ENCODE peak calls at places on chromosomes 4 and X, in six cellular contexts. O, Q, M, J, I and E are unnamed samples.

GRCh38 chr4:41424541-41424940 is 113.4 kb upstream of the LIMCH1 start:
- DNase-seq in O (no peak), Q (no peak), M (no peak), J (no peak), I (no peak), E (no peak)

GRCh38 chrX:119997570-119997969 is 54.0 kb upstream of the NKAP start:
- DNase-seq in O (peak), Q (no peak), M (no peak), J (no peak), I (no peak), E (no peak)

GRCh38 chr4:184792334-184792733 is 33.4 kb downstream of the ACSL1 start:
- DNase-seq in O (no peak), Q (no peak), M (no peak), J (no peak), I (no peak), E (no peak)

GRCh38 chrX:92270936-92271655 is 491.9 kb downstream of the PCDH11X start:
- DNase-seq in O (no peak), Q (no peak), M (no peak), J (no peak), I (no peak), E (no peak)

GRCh38 chr4:177001271-177002175 is 208.8 kb upstream of the VEGFC start:
- DNase-seq in O (no peak), Q (no peak), M (peak), J (no peak), I (no peak), E (peak)

GRCh38 chrX:97563531-97564133 is 679.9 kb downstream of the RPA4 start:
- DNase-seq in O (peak), Q (no peak), M (peak), J (no peak), I (no peak), E (peak)

GRCh38 chr4:36278789-36279188 is 2.6 kb upstream of the DTHD1 start:
- DNase-seq in O (no peak), Q (no peak), M (no peak), J (no peak), I (no peak), E (no peak)

GRCh38 chr4:120066182-120066524 is 495 bp downstream of the MAD2L1 start:
- DNase-seq in O (peak), Q (no peak), M (peak), J (no peak), I (peak), E (peak)

GRCh38 chr4:12172198-12172970 is 743.7 kb upstream of the HS3ST1 start:
- DNase-seq in O (no peak), Q (no peak), M (no peak), J (no peak), I (no peak), E (no peak)

GRCh38 chrX:128035318-128035717 is 16.9 kb downstream of the ACTRT1 start:
- DNase-seq in O (no peak), Q (no peak), M (no peak), J (no peak), I (no peak), E (no peak)

GRCh38 chr4:57231781-57232180 is 121.6 kb upstream of the IGFBP7 start:
- DNase-seq in O (no peak), Q (no peak), M (peak), J (no peak), I (no peak), E (peak)

GRCh38 chrX:37409278-37409677 is 60.1 kb downstream of the PRRG1 start:
- DNase-seq in O (no peak), Q (no peak), M (no peak), J (no peak), I (no peak), E (no peak)

GRCh38 chr4:182143086-182143821 is 99.9 kb upstream of the TENM3 start:
- DNase-seq in O (no peak), Q (peak), M (no peak), J (no peak), I (no peak), E (peak)

GRCh38 chr4:25727711-25728493 is 72.3 kb downstream of the SLC34A2 start:
- DNase-seq in O (no peak), Q (no peak), M (no peak), J (no peak), I (no peak), E (no peak)

GRCh38 chr4:168183717-168184571 is 91.6 kb downstream of the ANXA10 start:
- DNase-seq in O (peak), Q (peak), M (peak), J (peak), I (peak), E (peak)

GRCh38 chr4:159979953-159980352 is 877.1 kb downstream of the RAPGEF2 start:
- DNase-seq in O (no peak), Q (no peak), M (no peak), J (no peak), I (no peak), E (no peak)

GRCh38 chrX:77953708-77954107 is 15.7 kb downstream of the PGAM4 start:
- DNase-seq in O (no peak), Q (no peak), M (peak), J (no peak), I (no peak), E (peak)

GRCh38 chrX:14095702-14096101 is 66.0 kb upstream of the GEMIN8 start:
- DNase-seq in O (peak), Q (peak), M (peak), J (peak), I (peak), E (peak)

GRCh38 chr4:5999830-6000365 is 18.3 kb downstream of the C4orf50 start:
- DNase-seq in O (no peak), Q (no peak), M (no peak), J (no peak), I (no peak), E (no peak)

GRCh38 chrX:71250856-71251255 is 3.1 kb downstream of the ZMYM3 start:
- DNase-seq in O (no peak), Q (no peak), M (no peak), J (no peak), I (no peak), E (no peak)

GRCh38 chr4:156362581-156362980 is 408.9 kb upstream of the CTSO start:
- DNase-seq in O (no peak), Q (no peak), M (peak), J (no peak), I (no peak), E (peak)

GRCh38 chr4:25823632-25824031 is 39.2 kb downstream of the SEL1L3 start:
- DNase-seq in O (no peak), Q (no peak), M (no peak), J (no peak), I (no peak), E (no peak)

GRCh38 chr4:42515156-42515884 is 118.0 kb downstream of the SHISA3 start:
- DNase-seq in O (peak), Q (no peak), M (no peak), J (no peak), I (no peak), E (peak)

GRCh38 chr4:111602848-111603247 is 542.4 kb upstream of the FAM241A start:
- DNase-seq in O (no peak), Q (no peak), M (peak), J (peak), I (no peak), E (peak)

GRCh38 chr4:28555851-28556250 is 1695.2 kb downstream of the STIM2 start:
- DNase-seq in O (no peak), Q (no peak), M (peak), J (no peak), I (no peak), E (peak)

GRCh38 chr4:27357283-27357682 is 496.6 kb downstream of the STIM2 start:
- DNase-seq in O (peak), Q (no peak), M (peak), J (no peak), I (no peak), E (peak)

DNA sequence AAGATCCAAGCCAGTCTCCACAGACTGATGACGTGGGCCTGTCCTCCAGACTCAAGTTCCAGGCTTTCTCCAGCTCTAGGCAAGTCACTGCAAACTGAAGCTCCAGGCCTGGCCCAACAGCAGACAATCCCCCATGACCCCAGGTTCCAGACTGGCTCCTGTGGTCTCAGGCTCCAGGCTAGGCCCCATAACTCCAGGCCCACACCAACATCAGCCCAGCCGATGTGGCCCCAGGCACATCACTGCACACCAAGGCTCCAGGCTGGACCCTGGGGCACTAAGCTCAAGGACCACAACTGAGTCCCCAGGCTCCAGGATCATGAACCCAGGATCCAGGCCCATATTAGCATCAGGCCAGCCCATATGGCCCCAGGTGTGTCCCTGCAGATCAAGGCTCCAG is 143.6 kb downstream of the COX7B2 start:
- DNase-seq in O (no peak), Q (no peak), M (no peak), J (no peak), I (no peak), E (no peak)
- H2AFZ ChIP-seq in O (no peak), Q (no peak), M (no peak), J (no peak), I (no peak), E (no peak)

DNA sequence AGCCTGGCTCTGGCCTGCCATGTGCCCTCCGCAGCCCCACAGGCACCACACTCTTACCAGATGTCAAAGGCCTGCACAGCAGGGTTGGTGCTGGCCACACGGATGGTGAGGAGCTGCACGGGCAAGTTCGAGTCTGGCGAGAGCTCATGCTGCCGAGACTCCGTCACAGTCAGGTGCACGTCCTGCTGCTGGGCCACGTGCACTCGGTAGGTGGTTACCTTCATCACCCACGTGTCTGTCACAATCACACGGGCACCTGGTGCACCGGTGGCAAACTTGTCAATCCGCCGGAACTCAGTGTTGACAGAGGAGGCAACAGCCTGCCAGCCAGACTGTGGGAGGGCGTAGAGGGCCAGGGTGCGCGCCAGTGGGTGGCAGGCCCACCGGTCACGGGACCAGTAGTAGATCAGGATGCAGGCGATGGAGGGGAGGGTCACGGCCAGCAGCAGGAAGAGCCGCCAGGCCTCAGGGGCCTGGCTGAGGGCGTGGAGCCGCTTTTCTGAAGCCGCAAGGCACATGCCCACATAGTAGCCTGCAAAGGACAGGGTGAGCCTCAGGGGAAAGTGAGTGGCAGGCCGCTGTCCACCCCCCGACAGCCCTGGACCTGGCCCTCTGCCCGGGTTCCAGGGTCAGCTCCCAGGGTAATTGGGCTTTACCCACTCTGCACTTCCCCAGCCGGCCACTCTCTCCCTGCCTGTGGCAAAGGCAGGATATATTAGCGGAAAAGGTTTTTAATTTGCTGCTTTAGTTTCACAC is 2.9 kb downstream of the TMEM129 start:
- DNase-seq in O (no peak), Q (no peak), M (no peak), J (no peak), I (peak), E (no peak)
- H3K9ac ChIP-seq in O (no peak), Q (no peak), M (no peak), J (peak), I (no peak), E (no peak)

GRCh38 chr4:76784237-76784636 is 113.7 kb downstream of the SOWAHB start:
- DNase-seq in O (no peak), Q (peak), M (no peak), J (no peak), I (no peak), E (peak)
- TF ChIP-seq EZH2phosphoT487 in O (no peak), Q (no peak), M (no peak), J (no peak), I (no peak), E (no peak)

DNA sequence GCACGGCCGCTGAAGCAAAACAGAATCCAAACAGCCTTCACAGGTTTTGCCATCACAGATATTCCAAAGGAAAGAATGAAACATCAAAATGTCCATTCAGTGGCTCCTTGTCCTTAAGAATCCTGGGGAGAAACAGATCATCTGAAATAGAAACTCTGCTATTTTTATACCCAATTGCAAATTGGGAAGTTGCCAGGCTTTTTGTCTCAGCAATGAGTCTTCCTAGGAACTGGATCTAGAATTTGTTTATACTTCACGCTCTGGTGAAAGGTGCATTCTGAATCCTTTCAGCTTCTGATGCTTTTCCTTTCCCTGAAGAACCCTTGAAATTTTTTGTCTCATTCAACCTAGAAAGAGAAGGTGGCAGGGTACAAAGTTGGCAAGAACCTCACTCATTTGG is 218.9 kb downstream of the FBXW7 start:
- DNase-seq in O (no peak), Q (no peak), M (no peak), J (no peak), I (no peak), E (peak)
- H2AFZ ChIP-seq in O (no peak), Q (no peak), M (no peak), J (no peak), I (no peak), E (no peak)

DNA sequence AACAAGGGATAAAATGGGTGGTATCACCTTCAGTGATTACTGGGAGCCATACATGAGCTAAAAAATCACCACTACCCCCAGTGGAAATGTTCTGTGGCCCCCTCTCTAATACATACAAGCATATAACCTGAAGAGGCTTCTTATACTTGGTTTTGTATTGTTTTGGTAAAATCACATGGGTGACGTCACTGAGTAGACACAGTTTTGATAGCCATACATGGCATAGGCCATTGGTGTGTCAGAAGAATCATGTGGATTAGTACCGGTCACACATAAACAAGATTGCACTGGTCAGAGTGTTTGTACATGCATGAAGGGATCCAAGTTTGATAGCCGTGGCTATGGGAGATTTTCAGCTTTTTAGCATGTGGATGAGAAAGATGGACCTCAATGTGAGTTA is 131.9 kb upstream of the RADX start:
- DNase-seq in O (no peak), Q (no peak), M (no peak), J (no peak), I (no peak), E (no peak)
- H3K9ac ChIP-seq in O (no peak), Q (no peak), M (no peak), J (no peak), I (no peak), E (no peak)

GRCh38 chr4:142404191-142404611 is 441.9 kb downstream of the INPP4B start:
- DNase-seq in O (no peak), Q (no peak), M (peak), J (peak), I (no peak), E (peak)

GRCh38 chr4:142406917-142407501 is 439.1 kb downstream of the INPP4B start:
- DNase-seq in O (no peak), Q (no peak), M (peak), J (no peak), I (no peak), E (peak)

GRCh38 chr4:142407569-142407968 is 438.5 kb downstream of the INPP4B start:
- DNase-seq in O (no peak), Q (no peak), M (no peak), J (no peak), I (no peak), E (peak)

GRCh38 chr4:142405021-142405991 is 440.8 kb downstream of the INPP4B start:
- DNase-seq in O (peak), Q (peak), M (peak), J (no peak), I (no peak), E (peak)

GRCh38 chr4:142406051-142406549 is 440.0 kb downstream of the INPP4B start:
- DNase-seq in O (peak), Q (no peak), M (peak), J (no peak), I (no peak), E (peak)
- TF ChIP-seq EZH2phosphoT487 in O (no peak), Q (no peak), M (no peak), J (no peak), I (no peak), E (no peak)

GRCh38 chrX:8730812-8731578 is 942 bp downstream of the ANOS1 start:
- DNase-seq in O (no peak), Q (peak), M (peak), J (no peak), I (peak), E (no peak)
- H2AFZ ChIP-seq in O (no peak), Q (no peak), M (peak), J (no peak), I (no peak), E (no peak)

DNA sequence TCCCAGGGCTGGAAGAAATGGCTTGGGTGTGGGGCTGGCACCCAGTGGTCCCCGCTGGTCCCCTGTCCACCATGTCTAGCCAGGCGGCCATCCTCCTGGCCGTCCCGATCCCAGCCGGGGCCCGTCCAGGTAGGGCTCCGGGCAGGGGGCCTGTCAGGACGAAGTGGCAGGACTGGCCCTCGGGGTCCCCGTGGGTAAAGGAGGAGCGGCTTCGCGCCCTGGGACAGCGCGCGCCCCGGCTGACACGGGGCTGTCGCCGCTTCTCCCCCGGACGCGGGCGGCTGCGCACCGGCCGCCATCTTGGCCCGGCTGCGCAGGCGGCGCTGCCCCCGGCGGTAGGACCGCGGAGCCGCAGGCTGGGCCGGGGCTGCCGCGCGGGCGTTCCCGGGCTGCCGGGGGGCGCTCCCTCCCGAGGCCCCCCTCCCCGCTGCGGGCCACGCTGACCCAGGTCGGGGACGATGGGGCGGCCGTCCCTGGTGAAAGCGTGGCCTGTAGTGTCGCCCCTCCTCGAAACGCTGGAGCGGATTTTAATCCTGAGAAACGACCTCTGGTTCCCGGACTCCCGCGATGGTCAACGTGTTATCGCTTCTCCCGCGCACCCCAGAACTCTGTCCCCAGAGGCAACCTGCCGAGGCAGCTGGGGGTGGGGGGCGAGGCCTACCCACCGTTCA is 60.4 kb upstream of the BCOR start:
- DNase-seq in O (no peak), Q (peak), M (peak), J (no peak), I (no peak), E (peak)
- H3K9ac ChIP-seq in O (no peak), Q (no peak), M (peak), J (peak), I (no peak), E (peak)